ENCODE peak calls at places on chromosomes 5 and 9, in seven cellular contexts. E is astrocyte; B is heart left ventricle; K is adrenal gland; T is effector memory CD4-positive, alpha-beta T cell; H is IMR-90; S is kidney epithelial cell. F is an unnamed sample.

GRCh38 chr5:179452356-179453230 is 97.8 kb upstream of the RUFY1 start:
- DNase-seq in H (no peak), K (no peak), B (no peak), E (no peak), S (no peak), T (no peak), F (no peak)

GRCh38 chr5:67549947-67550346 is 353.3 kb upstream of the CD180 start:
- DNase-seq in T (no peak), E (no peak), K (no peak), S (no peak), B (no peak), H (no peak), F (no peak)

GRCh38 chr9:5629312-5630037 is 568 bp downstream of the RIC1 start:
- DNase-seq in S (no peak), B (peak; percentile 70), E (no peak), T (peak; percentile 14), H (no peak), K (peak; percentile 62), F (peak; percentile 64)

GRCh38 chr5:11863920-11864319 is 40.3 kb downstream of the CTNND2 start:
- DNase-seq in T (no peak), H (no peak), B (no peak), S (no peak), K (no peak), E (no peak), F (no peak)

GRCh38 chr5:65395526-65396155 is 86.1 kb downstream of the ADAMTS6 start:
- DNase-seq in E (peak; percentile 25), H (peak; percentile 22), S (peak; percentile 25), T (no peak), B (no peak), K (no peak), F (no peak)

GRCh38 chr5:148469446-148470062 is 85.8 kb downstream of the FBXO38 start:
- DNase-seq in T (no peak), E (peak; percentile 77), H (peak; percentile 76), B (peak; percentile 34), K (no peak), S (no peak), F (no peak)

GRCh38 chr5:151618907-151619306 is 27.8 kb upstream of the FAT2 start:
- DNase-seq in T (no peak), E (no peak), B (no peak), S (no peak), H (no peak), K (no peak), F (no peak)

GRCh38 chr9:87614402-87614801 is 111.5 kb upstream of the CTSL start:
- DNase-seq in S (no peak), E (no peak), H (no peak), B (no peak), K (no peak), T (no peak), F (no peak)

GRCh38 chr9:100602302-100602930 is 24.5 kb downstream of the CAVIN4 start:
- DNase-seq in E (peak; percentile 27), K (peak; percentile 50), B (no peak), S (peak; percentile 51), H (peak; percentile 54), T (no peak), F (no peak)

GRCh38 chr5:111772456-111772855 is 15.5 kb upstream of the NREP start:
- DNase-seq in E (no peak), H (peak; percentile 27), T (no peak), B (no peak), K (peak; percentile 27), S (no peak), F (no peak)

GRCh38 chr5:41193462-41194166 is 19.7 kb downstream of the C6 start:
- DNase-seq in E (peak; percentile 88), K (peak; percentile 93), H (peak; percentile 49), T (no peak), S (no peak), B (peak; percentile 99), F (peak; percentile 95)

GRCh38 chr5:175347027-175347426 is 97.0 kb downstream of the DRD1 start:
- DNase-seq in T (no peak), B (no peak), H (peak; percentile 88), K (no peak), S (peak; percentile 69), E (peak; percentile 81), F (no peak)

GRCh38 chr9:18888241-18888794 is 144.7 kb downstream of the SAXO1 start:
- DNase-seq in T (no peak), H (peak; percentile 21), B (peak; percentile 55), S (no peak), E (peak; percentile 56), K (no peak), F (no peak)

GRCh38 chr5:35651002-35651756 is 33.5 kb downstream of the SPEF2 start:
- DNase-seq in B (no peak), H (peak; percentile 57), S (no peak), E (peak; percentile 13), T (peak; percentile 26), K (peak; percentile 30), F (no peak)

DNA sequence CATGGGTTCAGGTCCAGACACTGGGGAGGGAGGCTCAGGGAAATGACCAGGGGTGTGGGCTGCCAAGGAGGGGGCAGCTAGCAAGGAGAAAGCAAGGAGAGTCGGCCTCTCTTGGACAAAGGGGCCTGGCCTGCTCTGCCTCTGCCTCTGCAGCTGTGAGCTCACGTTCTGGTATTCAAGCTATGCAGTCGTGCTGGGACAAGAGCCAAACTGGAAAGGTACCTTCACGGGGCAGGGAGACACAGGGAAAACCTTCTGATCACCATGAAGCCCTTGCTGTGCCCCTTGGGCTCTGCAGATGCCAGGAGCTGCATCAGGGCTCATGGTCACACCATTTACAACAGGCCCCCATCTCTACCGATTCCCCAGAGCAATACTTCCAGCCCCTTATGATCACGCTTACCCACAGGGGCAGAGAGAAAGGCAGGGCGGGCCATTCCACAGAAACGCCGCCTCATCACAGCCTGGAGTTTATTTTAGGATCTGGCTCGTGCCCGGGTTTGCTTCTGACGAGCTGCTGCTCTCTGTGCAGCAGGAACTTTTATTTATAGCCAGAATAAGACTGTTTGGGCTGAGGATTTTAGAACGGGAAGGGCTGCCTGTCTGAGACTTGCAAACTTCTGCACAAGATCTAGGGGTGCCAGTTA is 63.3 kb downstream of the PRRT1B start:
- DNase-seq in E (peak; percentile 88), K (peak; percentile 92), T (no peak), S (peak; percentile 61), H (peak; percentile 87), B (peak; percentile 90), F (peak; percentile 70)
- H3K4me3 ChIP-seq in E (peak overlapping the region; percentile 41), K (no peak overlapping the region), T (no peak overlapping the region), S (no peak overlapping the region), H (peak overlapping the region; percentile 8), B (no peak overlapping the region), F (no peak overlapping the region)

DNA sequence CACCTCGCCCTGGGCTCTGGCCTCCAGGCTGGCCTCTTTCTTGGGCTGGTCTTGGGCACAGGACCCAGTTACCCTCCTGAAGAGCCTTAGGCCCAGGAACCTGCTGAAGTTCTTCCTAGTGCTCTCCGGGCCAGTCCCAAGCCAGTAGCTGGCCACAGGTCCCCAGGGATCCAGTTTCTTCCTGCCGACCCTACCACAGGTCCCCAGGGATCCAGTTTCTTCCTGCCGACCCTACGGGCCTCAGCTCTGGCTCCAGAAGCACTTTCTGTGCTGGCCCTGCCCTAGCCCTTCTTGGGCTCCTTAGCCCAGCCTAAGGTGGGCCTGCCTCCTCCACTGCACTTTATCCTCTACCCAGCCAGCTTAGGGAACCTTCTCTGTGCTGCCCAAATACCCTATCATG is 18.2 kb upstream of the CACFD1 start:
- DNase-seq in E (no peak), K (no peak), S (no peak), B (no peak), T (no peak), H (no peak), F (no peak)
- H3K27me3 ChIP-seq in E (peaks cover 5% of the 10 kb centered on the region), K (no peaks in the 10 kb centered on the region), S (peaks cover 10% of the 10 kb centered on the region), B (no peaks in the 10 kb centered on the region), T (no peaks in the 10 kb centered on the region), H (peaks cover 15% of the 10 kb centered on the region), F (no peaks in the 10 kb centered on the region)

DNA sequence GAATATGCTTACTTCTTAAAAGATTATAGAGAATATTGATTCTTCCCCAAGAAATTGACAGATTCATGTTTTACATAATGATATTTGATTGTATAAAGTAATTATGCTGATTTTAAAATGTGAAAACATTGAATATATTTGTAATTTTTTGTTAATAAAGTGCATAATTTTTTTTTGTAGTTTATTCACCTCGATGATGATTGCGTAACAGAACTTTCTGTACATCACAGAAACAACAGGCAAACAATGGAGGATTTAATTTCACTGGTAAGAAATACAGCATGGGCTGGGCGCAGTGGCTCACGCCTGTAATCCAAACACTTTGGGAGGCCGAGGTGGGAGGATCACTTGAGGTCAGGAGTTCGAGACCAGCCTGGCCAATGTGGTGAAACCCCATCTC is 70.1 kb downstream of the MELK start:
- DNase-seq in S (no peak), B (no peak), T (no peak), E (no peak), H (no peak), K (no peak), F (no peak)
- H3K4me3 ChIP-seq in S (no peak overlapping the region), B (no peak overlapping the region), T (no peak overlapping the region), E (no peak overlapping the region), H (no peak overlapping the region), K (no peak overlapping the region), F (no peak overlapping the region)

GRCh38 chr9:135729480-135729879 is 27.5 kb downstream of the KCNT1 start:
- DNase-seq in K (no peak), H (no peak), T (no peak), B (no peak), E (no peak), S (no peak), F (no peak)

GRCh38 chr9:135727257-135727875 is 25.4 kb downstream of the KCNT1 start:
- DNase-seq in S (no peak), T (no peak), H (no peak), E (no peak), K (no peak), B (no peak), F (no peak)

GRCh38 chr9:135724186-135724797 is 22.3 kb downstream of the KCNT1 start:
- DNase-seq in T (no peak), S (no peak), K (no peak), H (no peak), B (no peak), E (no peak), F (no peak)

GRCh38 chr9:135728436-135729110 is 26.6 kb downstream of the KCNT1 start:
- DNase-seq in K (no peak), E (no peak), B (no peak), H (no peak), S (no peak), T (no peak), F (no peak)

DNA sequence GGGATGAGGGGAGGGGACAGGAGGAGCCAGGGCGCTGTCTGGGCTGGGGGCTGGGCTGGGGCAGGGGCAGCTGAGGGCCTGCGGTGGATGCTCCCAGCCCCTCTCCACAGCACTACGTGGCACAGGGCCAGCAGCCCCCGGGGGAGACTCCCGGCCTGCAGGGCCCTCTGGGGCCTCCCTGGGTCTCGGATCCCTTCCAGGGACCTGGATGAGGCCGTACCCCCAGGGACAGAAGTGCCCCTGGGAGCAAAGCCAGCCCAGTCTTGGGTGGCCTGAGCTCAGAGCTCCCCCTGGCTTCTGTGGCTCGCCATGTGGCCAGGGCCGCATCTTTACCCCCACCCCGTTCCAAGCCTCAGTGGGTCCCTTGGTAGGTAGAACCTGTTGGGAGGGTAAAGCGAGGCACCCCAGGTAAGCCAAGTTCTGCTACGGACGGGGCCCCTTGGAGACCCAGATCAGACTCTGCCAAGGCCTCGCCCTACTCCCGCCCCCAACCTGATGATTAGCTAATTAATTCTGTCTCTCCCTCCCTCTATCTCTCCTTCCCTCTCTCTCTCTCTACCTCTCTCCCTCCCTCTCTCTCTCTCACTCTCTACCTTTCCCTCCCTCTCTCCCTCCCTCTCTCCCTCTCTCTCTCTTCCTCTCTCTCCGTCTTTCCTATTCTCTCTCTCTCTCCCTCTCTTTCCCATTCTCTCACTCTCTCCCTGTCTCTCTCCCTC is 24.3 kb downstream of the KCNT1 start:
- DNase-seq in H (no peak), B (no peak), S (no peak), T (no peak), K (no peak), E (no peak), F (no peak)
- H3K27me3 ChIP-seq in H (peaks cover 11% of the 10 kb centered on the region), B (peaks cover 6% of the 10 kb centered on the region), S (no peaks in the 10 kb centered on the region), T (no peaks in the 10 kb centered on the region), K (peaks cover 6% of the 10 kb centered on the region), E (peaks cover 6% of the 10 kb centered on the region), F (no peaks in the 10 kb centered on the region)

F was measured in pancreas.